ENCODE peak calls at places on chromosomes 1 and 21, in eight cellular contexts. Z, N, H, W, I, U, A and V are unnamed samples.

GRCh38 chr1:178774263-178774662 is 49.2 kb downstream of the RALGPS2 start:
- DNase-seq in Z (peak), N (no peak), H (no peak), W (no peak), I (no peak), U (peak), A (peak), V (no peak)

GRCh38 chr1:168958562-168959289 is 147.8 kb upstream of the ATP1B1 start:
- DNase-seq in Z (no peak), N (no peak), H (no peak), W (no peak), I (no peak), U (no peak), A (no peak), V (no peak)

GRCh38 chr1:1045129-1045528 is 25.2 kb downstream of the AGRN start:
- DNase-seq in Z (no peak), N (no peak), H (no peak), W (no peak), I (no peak), U (no peak), A (no peak), V (no peak)

GRCh38 chr1:97632776-97633175 is 288.1 kb downstream of the DPYD start:
- DNase-seq in Z (no peak), N (no peak), H (no peak), W (no peak), I (no peak), U (no peak), A (peak), V (no peak)

GRCh38 chr1:47915677-47916353 is 81.4 kb downstream of the TRABD2B start:
- DNase-seq in Z (no peak), N (no peak), H (no peak), W (no peak), I (no peak), U (no peak), A (no peak), V (no peak)

GRCh38 chr1:86515597-86515996 is 31.3 kb upstream of the CLCA4 start:
- DNase-seq in Z (no peak), N (no peak), H (no peak), W (no peak), I (no peak), U (no peak), A (peak), V (peak)

GRCh38 chr1:94979126-94979525 is 52.2 kb upstream of the CNN3 start:
- DNase-seq in Z (no peak), N (no peak), H (no peak), W (no peak), I (no peak), U (no peak), A (no peak), V (no peak)

GRCh38 chr1:221394011-221394544 is 347.8 kb downstream of the DUSP10 start:
- DNase-seq in Z (peak), N (no peak), H (no peak), W (no peak), I (no peak), U (no peak), A (peak), V (peak)

GRCh38 chr1:39509360-39510009 is 18.0 kb downstream of the BMP8A start:
- DNase-seq in Z (no peak), N (peak), H (no peak), W (peak), I (peak), U (no peak), A (peak), V (no peak)

GRCh38 chr1:11046270-11046566 is 821 bp downstream of the MASP2 start:
- DNase-seq in Z (no peak), N (no peak), H (no peak), W (no peak), I (no peak), U (no peak), A (no peak), V (no peak)

GRCh38 chr1:171251741-171252300 is 3.5 kb downstream of the FMO1 start:
- DNase-seq in Z (peak), N (peak), H (no peak), W (no peak), I (peak), U (peak), A (peak), V (peak)

GRCh38 chr1:109493227-109493626 is 667 bp upstream of the CYB561D1 start:
- DNase-seq in Z (no peak), N (no peak), H (no peak), W (no peak), I (no peak), U (no peak), A (no peak), V (no peak)

GRCh38 chr1:204213668-204214662 is at the start of gene GOLT1A:
- DNase-seq in Z (no peak), N (peak), H (no peak), W (peak), I (peak), U (peak), A (peak), V (peak)

GRCh38 chr1:172040466-172040865 is 199.2 kb downstream of the DNM3 start:
- DNase-seq in Z (no peak), N (no peak), H (no peak), W (no peak), I (no peak), U (no peak), A (peak), V (peak)

GRCh38 chr1:235670157-235670776 is 20.7 kb upstream of the GNG4 start:
- DNase-seq in Z (no peak), N (no peak), H (no peak), W (no peak), I (no peak), U (no peak), A (peak), V (no peak)

GRCh38 chr1:186404454-186405051 is 28.9 kb downstream of the ODR4 start:
- DNase-seq in Z (peak), N (no peak), H (no peak), W (no peak), I (no peak), U (peak), A (peak), V (peak)

GRCh38 chr1:27003745-27004470 is 8.7 kb downstream of the TENT5B start:
- DNase-seq in Z (no peak), N (no peak), H (no peak), W (no peak), I (no peak), U (peak), A (no peak), V (no peak)

GRCh38 chr1:91803847-91804545 is 82.0 kb downstream of the TGFBR3 start:
- DNase-seq in Z (no peak), N (peak), H (no peak), W (peak), I (peak), U (no peak), A (no peak), V (peak)

GRCh38 chr1:23590058-23590783 is 30.9 kb upstream of the ID3 start:
- DNase-seq in Z (no peak), N (peak), H (no peak), W (no peak), I (peak), U (no peak), A (no peak), V (no peak)

GRCh38 chr21:25569084-25569483 is 38.2 kb downstream of the MRPL39 start:
- DNase-seq in Z (no peak), N (no peak), H (no peak), W (no peak), I (no peak), U (no peak), A (peak), V (no peak)

GRCh38 chr1:167808104-167808503 is 86.3 kb downstream of the MPZL1 start:
- DNase-seq in Z (no peak), N (no peak), H (no peak), W (no peak), I (no peak), U (no peak), A (peak), V (no peak)

GRCh38 chr1:167404161-167404888 is 114.0 kb downstream of the CD247 start:
- DNase-seq in Z (no peak), N (no peak), H (no peak), W (no peak), I (no peak), U (no peak), A (peak), V (no peak)

GRCh38 chr1:53375440-53375839 is 47.6 kb upstream of the LRP8 start:
- DNase-seq in Z (no peak), N (no peak), H (no peak), W (no peak), I (no peak), U (no peak), A (no peak), V (no peak)

GRCh38 chr1:25197982-25198681 is 34.2 kb downstream of the SYF2 start:
- DNase-seq in Z (no peak), N (peak), H (no peak), W (no peak), I (no peak), U (no peak), A (no peak), V (peak)

GRCh38 chr21:35048706-35049617 is at the start of gene RUNX1:
- DNase-seq in Z (no peak), N (peak), H (no peak), W (peak), I (peak), U (no peak), A (peak), V (no peak)

GRCh38 chr1:6596351-6596750 is 6.3 kb downstream of the KLHL21 start:
- DNase-seq in Z (no peak), N (no peak), H (no peak), W (no peak), I (no peak), U (no peak), A (no peak), V (no peak)

GRCh38 chr1:226064168-226064815 is 1.8 kb downstream of the H3-3A start:
- DNase-seq in Z (peak), N (peak), H (no peak), W (peak), I (peak), U (no peak), A (peak), V (peak)

GRCh38 chr1:221669441-221669840 is 72.4 kb downstream of the DUSP10 start:
- DNase-seq in Z (peak), N (no peak), H (no peak), W (no peak), I (no peak), U (no peak), A (no peak), V (no peak)

GRCh38 chr1:2382621-2383361 is 8.6 kb downstream of the MORN1 start:
- DNase-seq in Z (no peak), N (peak), H (no peak), W (no peak), I (peak), U (peak), A (peak), V (peak)

GRCh38 chr1:48817505-48818114 is 40.9 kb upstream of the BEND5 start:
- DNase-seq in Z (peak), N (peak), H (no peak), W (no peak), I (peak), U (peak), A (peak), V (peak)

GRCh38 chr1:174815036-174815435 is 184.7 kb upstream of the CACYBP start:
- DNase-seq in Z (no peak), N (peak), H (no peak), W (no peak), I (peak), U (no peak), A (peak), V (peak)

GRCh38 chr1:169701261-169701802 is 10.1 kb downstream of the SELL start:
- DNase-seq in Z (no peak), N (no peak), H (no peak), W (no peak), I (no peak), U (no peak), A (no peak), V (no peak)

GRCh38 chr1:93878501-93878888 is 511 bp downstream of the DNTTIP2 start:
- DNase-seq in Z (no peak), N (peak), H (peak), W (peak), I (peak), U (peak), A (no peak), V (peak)